ENCODE peak calls at places on chromosomes 6 and 20, in four cellular contexts. L is endothelial cell; W is HFFc6; I is CD4-positive, alpha-beta T cell. O is an unnamed sample.

GRCh38 chr6:87700729-87701675 is 1.0 kb downstream of the AKIRIN2 start:
- DNase-seq in I (peak; percentile 12), W (peak; percentile 75), L (peak; percentile 35), O (no peak)

GRCh38 chr20:11013801-11014200 is 340.0 kb upstream of the JAG1 start:
- DNase-seq in I (no peak), W (no peak), L (no peak), O (no peak)

GRCh38 chr6:169326067-169326799 is 72.6 kb upstream of the THBS2 start:
- DNase-seq in I (no peak), L (peak; percentile 57), W (peak; percentile 22), O (no peak)

GRCh38 chr6:150177260-150178246 is 34.7 kb downstream of the PPP1R14C start:
- DNase-seq in W (no peak), L (no peak), I (no peak), O (no peak)

GRCh38 chr6:98014791-98015201 is 731.8 kb upstream of the MMS22L start:
- DNase-seq in W (no peak), L (no peak), I (no peak), O (no peak)

GRCh38 chr6:40727272-40727671 is 140.1 kb upstream of the LRFN2 start:
- DNase-seq in W (no peak), I (no peak), L (no peak), O (no peak)

GRCh38 chr6:24408719-24409410 is 6.1 kb downstream of the MRS2 start:
- DNase-seq in W (no peak), L (no peak), I (no peak), O (no peak)

GRCh38 chr20:2692036-2692885 is at the start of gene EBF4:
- DNase-seq in I (no peak), L (no peak), W (no peak), O (no peak)

GRCh38 chr6:169188051-169188863 is 65.4 kb downstream of the THBS2 start:
- DNase-seq in L (no peak), W (peak; percentile 73), I (no peak), O (no peak)

DNA sequence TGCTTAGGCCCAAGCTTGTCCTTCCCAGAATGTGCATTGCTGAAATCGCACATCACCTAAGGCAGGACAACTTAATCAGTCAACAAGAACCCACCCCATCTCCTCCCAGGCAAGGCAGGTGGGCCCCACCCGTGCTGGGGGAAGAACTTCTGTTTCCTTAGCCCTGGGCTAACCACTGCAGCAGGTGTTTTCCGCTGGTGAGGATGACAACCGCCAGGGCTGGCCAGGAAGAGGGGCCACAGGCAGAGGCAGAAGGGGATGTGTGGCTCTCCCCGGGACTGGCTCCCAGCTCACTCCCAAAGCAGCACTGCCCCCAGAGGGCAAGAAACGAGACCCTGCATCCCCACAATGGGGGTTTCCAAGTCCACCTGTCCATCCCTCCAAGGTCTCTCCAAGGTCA is 168.4 kb upstream of the CST7 start:
- DNase-seq in W (no peak), L (no peak), I (no peak), O (no peak)
- TF ChIP-seq CTCF in W (no peak), L (no peak), I (no peak), O (no peak)

DNA sequence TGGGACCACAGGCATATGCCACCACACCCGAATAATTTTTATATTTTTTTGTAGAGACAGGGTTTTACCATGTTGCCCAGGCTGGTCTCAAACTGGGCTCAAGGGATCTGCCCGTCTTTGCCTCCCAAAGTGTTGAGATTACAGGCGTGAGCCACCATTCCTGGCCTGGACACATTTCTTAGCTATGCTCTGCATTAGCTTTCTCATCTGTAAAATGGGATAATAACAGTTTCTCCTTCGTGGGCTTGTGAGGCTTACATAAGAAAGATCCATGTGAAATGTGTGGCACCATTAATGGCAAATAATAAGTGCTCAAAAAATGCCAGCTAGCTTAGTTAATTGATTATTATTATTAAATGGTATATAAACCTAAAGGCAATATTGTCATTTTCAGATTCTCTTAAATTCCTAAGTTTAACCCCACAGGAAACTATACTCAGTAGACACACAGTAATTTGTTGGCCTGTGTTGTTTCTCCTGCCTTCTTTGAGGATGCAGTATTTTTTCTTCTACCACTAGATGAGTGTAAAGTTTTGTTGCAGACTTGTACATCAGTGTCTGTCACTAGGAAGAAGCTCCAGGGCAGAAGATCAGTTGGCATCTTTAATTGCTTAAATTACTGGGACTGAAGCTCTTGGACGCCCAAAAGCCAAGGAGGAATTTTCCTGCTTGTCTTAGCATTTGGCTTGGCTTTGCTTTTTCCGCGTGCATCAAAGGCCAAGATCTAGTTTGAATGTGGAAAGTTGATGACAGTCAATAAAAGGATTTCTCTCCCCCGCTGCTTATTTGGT is 162.3 kb upstream of the ZNF217 start:
- DNase-seq in L (no peak), I (no peak), W (no peak), O (no peak)
- TF ChIP-seq CTCF in L (no peak), I (no peak), W (no peak), O (no peak)

DNA sequence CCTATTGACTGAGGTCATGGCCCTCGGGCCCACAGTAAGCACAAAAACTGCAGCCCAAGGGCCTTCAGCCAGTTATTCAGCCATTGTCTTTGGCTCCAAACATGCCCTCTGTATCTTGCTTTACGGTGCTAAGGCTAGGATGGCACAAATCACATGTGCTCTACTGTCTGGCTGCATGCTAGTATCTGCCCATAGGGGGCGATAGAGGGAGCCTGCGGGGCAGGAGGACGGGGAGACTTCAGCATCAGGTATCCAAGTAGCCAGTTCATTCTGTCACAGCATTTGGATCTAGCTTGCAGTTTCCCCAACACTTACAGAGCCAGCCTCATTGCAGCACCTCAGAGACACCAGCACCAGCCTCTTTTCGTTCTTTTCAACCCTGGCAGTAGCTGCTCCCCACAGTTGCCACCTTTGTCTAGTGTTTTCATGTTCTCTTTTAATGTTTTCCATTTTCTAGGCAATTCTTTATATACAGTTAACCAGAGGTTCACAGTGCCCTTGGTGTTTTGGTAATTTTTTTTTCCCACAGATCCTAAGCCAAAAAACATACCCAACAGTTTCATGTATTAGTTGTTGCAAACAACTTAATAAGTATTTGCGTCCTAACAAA is 705.9 kb downstream of the PTPRT start:
- DNase-seq in L (no peak), W (no peak), I (no peak), O (no peak)
- TF ChIP-seq CTCF in L (no peak), W (peak; percentile 15), I (no peak), O (no peak)

GRCh38 chr6:79985128-79985527 is 19.3 kb upstream of the TTK start:
- DNase-seq in L (no peak), W (no peak), I (no peak), O (no peak)

GRCh38 chr6:79989641-79990040 is 14.8 kb upstream of the TTK start:
- DNase-seq in I (no peak), W (no peak), L (no peak), O (no peak)

GRCh38 chr6:79981647-79982046 is 22.8 kb upstream of the TTK start:
- DNase-seq in W (no peak), L (no peak), I (no peak), O (no peak)

DNA sequence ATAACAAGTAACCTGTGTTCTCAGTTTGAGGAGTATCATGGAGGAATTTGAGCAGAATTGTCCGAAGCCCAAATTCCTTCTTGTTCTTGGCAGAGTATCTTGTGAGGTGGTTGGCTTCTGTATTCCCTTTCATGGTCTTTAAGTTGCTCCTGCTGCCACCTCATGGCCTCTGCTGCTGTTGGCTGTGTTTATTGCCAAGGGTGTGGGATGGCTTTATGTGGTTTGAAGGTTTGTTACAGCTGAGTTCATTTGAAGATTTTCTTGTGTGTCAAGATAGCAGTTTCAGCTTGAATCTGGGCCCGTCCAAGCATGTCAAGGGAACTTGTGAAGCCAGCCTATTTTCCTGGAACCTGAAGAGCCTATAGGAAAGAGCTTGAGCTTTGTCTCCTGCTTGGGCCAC is 20.2 kb upstream of the TTK start:
- DNase-seq in L (no peak), I (no peak), W (no peak), O (no peak)
- TF ChIP-seq CTCF in L (no peak), I (no peak), W (no peak), O (no peak)

GRCh38 chr20:32050324-32050723 is 1.7 kb upstream of the HCK start:
- DNase-seq in I (no peak), L (no peak), W (no peak), O (no peak)

GRCh38 chr20:32052090-32052791 is at the start of gene HCK:
- DNase-seq in W (no peak), I (no peak), L (no peak), O (no peak)

GRCh38 chr20:32051720-32052089 is 337 bp upstream of the HCK start:
- DNase-seq in W (no peak), L (no peak), I (no peak), O (no peak)

GRCh38 chr20:32052792-32053362 is 835 bp downstream of the HCK start:
- DNase-seq in L (no peak), I (no peak), W (no peak), O (no peak)

GRCh38 chr20:32050851-32051556 is 1.0 kb upstream of the HCK start:
- DNase-seq in L (no peak), I (no peak), W (no peak), O (no peak)
- TF ChIP-seq CTCF in L (peak; percentile 7), I (no peak), W (no peak), O (no peak)

GRCh38 chr20:19598117-19598516 is 159.9 kb upstream of the RIN2 start:
- DNase-seq in W (no peak), I (no peak), L (no peak), O (no peak)

GRCh38 chr20:19602660-19603389 is 155.2 kb upstream of the RIN2 start:
- DNase-seq in W (no peak), L (no peak), I (no peak), O (no peak)

GRCh38 chr20:19601133-19601810 is 156.8 kb upstream of the RIN2 start:
- DNase-seq in I (no peak), L (no peak), W (no peak), O (no peak)

GRCh38 chr20:19599200-19599599 is 158.9 kb upstream of the RIN2 start:
- DNase-seq in L (no peak), I (no peak), W (no peak), O (no peak)

DNA sequence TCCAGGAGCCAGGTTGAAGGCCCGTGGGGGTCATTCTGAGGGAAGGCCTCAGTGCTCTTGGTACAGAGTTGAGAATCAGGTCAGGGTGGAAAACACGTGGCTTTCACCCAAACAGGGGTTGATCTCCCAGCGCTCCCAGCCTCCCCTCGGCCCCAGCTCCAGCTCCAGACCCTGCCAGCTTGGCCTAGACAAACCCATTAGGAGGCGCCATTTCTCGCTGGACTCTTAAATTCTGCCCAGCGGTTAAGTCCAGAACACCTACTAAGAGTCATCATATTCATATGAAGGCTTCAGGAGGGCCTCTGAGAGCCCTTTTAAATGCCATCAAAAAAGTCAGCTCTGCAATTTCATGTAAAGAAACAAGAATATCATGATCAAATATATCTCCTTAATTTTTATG is 158.0 kb upstream of the RIN2 start:
- DNase-seq in W (no peak), I (no peak), L (no peak), O (no peak)
- TF ChIP-seq CTCF in W (no peak), I (no peak), L (no peak), O (no peak)

GRCh38 chr6:131167773-131168172 is 32.5 kb downstream of the AKAP7 start:
- DNase-seq in L (no peak), I (no peak), W (no peak), O (no peak)
- TF ChIP-seq CTCF in L (no peak), I (no peak), W (peak; percentile 49), O (no peak)

O was measured in omental fat pad.